ENCODE peak calls at places on chromosome 17, in ten cellular contexts. Q, K, A, X, I, F, Y, O, Z and J are unnamed samples.
A peak's percentile ranks its signal among the peaks of the same experiment; 100 is the strongest.

GRCh38 chr17:10077561-10078299 is 120.7 kb downstream of the GAS7 start:
- DNase-seq in Q (no peak), K (no peak), A (no peak), X (no peak), I (no peak), F (no peak), Y (no peak), O (no peak), Z (no peak), J (no peak)

GRCh38 chr17:8122391-8122922 is 1.4 kb downstream of the HES7 start:
- DNase-seq in Q (peak; percentile 43), K (no peak), A (peak; percentile 53), X (peak; percentile 91), I (no peak), F (no peak), Y (peak; percentile 57), O (peak; percentile 5), Z (no peak), J (no peak)

GRCh38 chr17:69480197-69480596 is 65.7 kb downstream of the MAP2K6 start:
- DNase-seq in Q (peak; percentile 72), K (no peak), A (no peak), X (no peak), I (no peak), F (no peak), Y (no peak), O (no peak), Z (no peak), J (no peak)

GRCh38 chr17:48499743-48500434 is 30.9 kb downstream of the HOXB1 start:
- DNase-seq in Q (no peak), K (no peak), A (no peak), X (no peak), I (no peak), F (no peak), Y (no peak), O (no peak), Z (no peak), J (no peak)

GRCh38 chr17:42920922-42921321 is 20.3 kb downstream of the G6PC1 start:
- DNase-seq in Q (peak; percentile 16), K (peak; percentile 38), A (peak; percentile 58), X (no peak), I (peak; percentile 60), F (no peak), Y (no peak), O (no peak), Z (peak; percentile 19), J (no peak)

GRCh38 chr17:81291662-81292061 is 3.4 kb downstream of the SLC38A10 start:
- DNase-seq in Q (peak; percentile 69), K (peak; percentile 83), A (peak; percentile 64), X (peak; percentile 76), I (peak; percentile 82), F (peak; percentile 72), Y (peak; percentile 71), O (peak; percentile 77), Z (peak; percentile 55), J (peak; percentile 63)

GRCh38 chr17:33267279-33267790 is 25.8 kb downstream of the ASIC2 start:
- DNase-seq in Q (no peak), K (no peak), A (no peak), X (no peak), I (no peak), F (no peak), Y (no peak), O (peak; percentile 84), Z (peak; percentile 35), J (peak; percentile 99)

GRCh38 chr17:72998343-72998742 is 94.1 kb downstream of the SLC39A11 start:
- DNase-seq in Q (no peak), K (no peak), A (no peak), X (no peak), I (no peak), F (no peak), Y (no peak), O (no peak), Z (no peak), J (no peak)

GRCh38 chr17:73628642-73629552 is 15.3 kb downstream of the SDK2 start:
- DNase-seq in Q (no peak), K (no peak), A (no peak), X (no peak), I (no peak), F (no peak), Y (no peak), O (peak; percentile 7), Z (no peak), J (peak; percentile 55)

GRCh38 chr17:37239690-37240344 is 136.0 kb upstream of the C17orf78 start:
- DNase-seq in Q (no peak), K (no peak), A (no peak), X (peak; percentile 33), I (no peak), F (peak; percentile 54), Y (peak; percentile 12), O (peak; percentile 38), Z (peak; percentile 65), J (peak; percentile 58)

GRCh38 chr17:1160591-1161041 is 19.2 kb downstream of the ABR start:
- DNase-seq in Q (no peak), K (no peak), A (no peak), X (no peak), I (no peak), F (no peak), Y (no peak), O (no peak), Z (no peak), J (no peak)

GRCh38 chr17:57289613-57290012 is 33.3 kb downstream of the MSI2 start:
- DNase-seq in Q (no peak), K (no peak), A (no peak), X (no peak), I (no peak), F (no peak), Y (no peak), O (no peak), Z (no peak), J (no peak)

GRCh38 chr17:57889892-57890856 is 40.3 kb upstream of the MRPS23 start:
- DNase-seq in Q (no peak), K (peak; percentile 94), A (peak; percentile 91), X (no peak), I (peak; percentile 96), F (peak; percentile 95), Y (no peak), O (peak; percentile 98), Z (peak; percentile 88), J (peak; percentile 61)

GRCh38 chr17:29322363-29322762 is 28.4 kb upstream of the NUFIP2 start:
- DNase-seq in Q (no peak), K (no peak), A (no peak), X (no peak), I (no peak), F (no peak), Y (no peak), O (no peak), Z (no peak), J (no peak)

GRCh38 chr17:49515196-49515770 is 20.2 kb downstream of the NGFR start:
- DNase-seq in Q (peak; percentile 89), K (peak; percentile 97), A (peak; percentile 92), X (peak; percentile 83), I (peak; percentile 91), F (peak; percentile 97), Y (peak; percentile 83), O (peak; percentile 46), Z (peak; percentile 100), J (peak; percentile 55)

GRCh38 chr17:77898521-77899434 is 59.7 kb upstream of the TNRC6C start:
- DNase-seq in Q (no peak), K (no peak), A (no peak), X (no peak), I (no peak), F (no peak), Y (peak; percentile 1), O (no peak), Z (no peak), J (no peak)

DNA sequence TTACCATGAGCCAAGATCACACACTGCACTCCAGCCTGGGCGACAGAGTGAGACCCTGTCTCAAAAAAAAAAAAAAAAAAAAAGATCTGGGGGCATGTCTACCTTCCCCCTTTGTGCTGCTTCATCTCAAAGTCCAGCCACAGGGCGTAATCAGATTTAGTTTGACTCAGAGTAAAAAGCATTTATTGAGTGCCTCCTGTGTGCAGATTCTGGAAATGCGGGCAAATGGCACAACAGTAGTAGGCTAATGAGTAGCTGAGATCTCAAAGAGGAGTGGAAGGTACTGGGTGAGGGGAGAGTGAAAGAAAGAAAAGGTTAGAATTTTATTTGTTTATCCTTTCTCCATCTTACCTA is 9.1 kb upstream of the NR1D1 start:
- DNase-seq in Q (no peak), K (no peak), A (no peak), X (no peak), I (peak; percentile 13), F (peak; percentile 13), Y (no peak), O (no peak), Z (no peak), J (no peak)
- TF ChIP-seq CTCF in Q (no peak), K (no peak), A (no peak), X (peak; percentile 44), I (no peak), F (no peak), Y (peak; percentile 28), O (peak; percentile 35), Z (peak; percentile 30), J (peak; percentile 9)

GRCh38 chr17:46790216-46790615 is 28.3 kb downstream of the WNT3 start:
- DNase-seq in Q (no peak), K (no peak), A (no peak), X (peak; percentile 49), I (no peak), F (no peak), Y (no peak), O (no peak), Z (no peak), J (no peak)
- H3K27me3 ChIP-seq in Q (no peaks in the 10 kb centered on the region), K (no peaks in the 10 kb centered on the region), A (no peaks in the 10 kb centered on the region), X (peaks cover 32% of the 10 kb centered on the region), I (no peaks in the 10 kb centered on the region), F (peaks cover 11% of the 10 kb centered on the region), Y (peaks cover 67% of the 10 kb centered on the region), O (peaks cover 4% of the 10 kb centered on the region), Z (no peaks in the 10 kb centered on the region), J (peaks cover 6% of the 10 kb centered on the region)

DNA sequence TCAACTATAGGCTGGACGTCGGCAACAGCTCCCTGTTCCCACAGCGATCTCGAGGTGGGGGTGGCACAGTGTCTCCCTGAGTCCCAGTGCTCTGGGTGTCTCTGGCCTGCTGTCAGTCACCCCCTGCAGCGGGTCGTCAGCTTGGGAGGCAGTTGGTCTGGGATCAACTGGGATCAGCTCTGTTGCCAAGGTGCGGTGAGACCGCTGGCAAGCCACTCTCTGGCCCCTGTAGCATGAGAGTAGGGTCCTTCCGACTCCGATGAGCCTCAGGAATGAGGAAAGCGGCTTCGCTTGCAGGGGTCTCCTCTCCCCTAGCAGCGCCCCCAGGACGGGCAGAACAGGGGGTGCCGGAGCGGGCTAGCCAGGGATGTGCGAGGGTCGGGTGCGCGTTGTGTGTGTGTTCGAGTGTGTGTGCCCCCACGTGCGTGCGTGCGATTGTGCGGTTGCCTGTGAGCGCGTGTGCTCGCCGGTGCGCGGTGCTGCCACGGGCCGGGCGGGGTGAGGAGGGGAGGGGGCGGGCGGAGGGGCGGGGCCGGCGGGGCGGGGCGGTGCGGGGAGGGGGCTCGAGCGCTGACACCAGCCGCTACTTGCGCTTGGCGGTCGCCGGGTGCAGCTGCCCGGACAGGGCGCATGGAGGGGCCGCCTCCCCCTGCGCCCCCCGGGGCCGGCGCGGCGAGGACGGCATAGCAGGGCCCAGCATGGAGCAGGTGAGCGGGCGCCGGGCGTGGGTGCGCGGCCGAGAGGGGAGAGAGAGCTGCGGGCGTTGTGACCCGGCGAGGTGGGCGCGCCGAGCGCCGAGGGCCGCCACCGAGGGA is 9.4 kb upstream of the ARHGAP23 start:
- DNase-seq in Q (no peak), K (no peak), A (no peak), X (peak; percentile 62), I (no peak), F (no peak), Y (peak; percentile 64), O (no peak), Z (no peak), J (no peak)
- H3K4me3 ChIP-seq in Q (peak overlapping the region; percentile 50), K (no peak overlapping the region), A (peak overlapping the region; percentile 15), X (peak overlapping the region; percentile 70), I (no peak overlapping the region), F (no peak overlapping the region), Y (peak overlapping the region; percentile 56), O (no peak overlapping the region), Z (peak overlapping the region; percentile 42), J (no peak overlapping the region)

GRCh38 chr17:44775136-44775837 is 16.5 kb downstream of the ADAM11 start:
- DNase-seq in Q (no peak), K (peak; percentile 97), A (peak; percentile 98), X (peak; percentile 99), I (peak; percentile 99), F (peak; percentile 99), Y (peak; percentile 100), O (peak; percentile 100), Z (peak; percentile 98), J (peak; percentile 96)
- TF ChIP-seq CTCF in Q (no peak), K (no peak), A (no peak), X (no peak), I (no peak), F (peak; percentile 45), Y (no peak), O (peak; percentile 36), Z (no peak), J (no peak)